ENCODE peak calls at places on chromosomes 4 and X, in five cellular contexts. N, W, L, I and Z are unnamed samples.

GRCh38 chr4:69760455-69760854 is at the start of gene SULT1B1:
- DNase-seq in N (no peak), W (no peak), L (no peak), I (no peak), Z (no peak)

GRCh38 chrX:110167952-110168451 is 149.9 kb downstream of the AMMECR1 start:
- DNase-seq in N (peak), W (peak), L (no peak), I (peak), Z (no peak)

GRCh38 chrX:24026403-24026801 is 584 bp downstream of the KLHL15 start:
- DNase-seq in N (no peak), W (no peak), L (no peak), I (no peak), Z (no peak)

GRCh38 chrX:9662148-9662547 is 103.5 kb downstream of the GPR143 start:
- DNase-seq in N (no peak), W (no peak), L (no peak), I (no peak), Z (no peak)

GRCh38 chrX:22041931-22042530 is 9.9 kb downstream of the PHEX start:
- DNase-seq in N (no peak), W (no peak), L (no peak), I (no peak), Z (no peak)

GRCh38 chr4:10612476-10612875 is 72.1 kb downstream of the CLNK start:
- DNase-seq in N (no peak), W (no peak), L (no peak), I (no peak), Z (no peak)

GRCh38 chr4:172666711-172667368 is 501.8 kb upstream of the GALNT7 start:
- DNase-seq in N (no peak), W (no peak), L (no peak), I (no peak), Z (no peak)

GRCh38 chr4:184506527-184507121 is 32.3 kb upstream of the IRF2 start:
- DNase-seq in N (peak), W (peak), L (no peak), I (no peak), Z (peak)

GRCh38 chrX:111165902-111166301 is 69.9 kb downstream of the PAK3 start:
- DNase-seq in N (no peak), W (no peak), L (no peak), I (no peak), Z (no peak)

GRCh38 chr4:169142390-169142789 is 128.4 kb downstream of the SH3RF1 start:
- DNase-seq in N (no peak), W (no peak), L (no peak), I (no peak), Z (no peak)

GRCh38 chr4:7150083-7150635 is 42.2 kb upstream of the SORCS2 start:
- DNase-seq in N (no peak), W (no peak), L (no peak), I (no peak), Z (no peak)

GRCh38 chr4:41142946-41143720 is 71.2 kb downstream of the APBB2 start:
- DNase-seq in N (no peak), W (no peak), L (peak), I (no peak), Z (no peak)

GRCh38 chr4:76293705-76294274 is 12.7 kb upstream of the STBD1 start:
- DNase-seq in N (no peak), W (no peak), L (no peak), I (no peak), Z (no peak)

GRCh38 chr4:31104596-31104995 is 384.4 kb downstream of the PCDH7 start:
- DNase-seq in N (no peak), W (no peak), L (no peak), I (no peak), Z (no peak)

GRCh38 chr4:166435449-166435848 is 562.4 kb downstream of the TLL1 start:
- DNase-seq in N (no peak), W (no peak), L (no peak), I (no peak), Z (no peak)

GRCh38 chr4:138053601-138054322 is 188.4 kb downstream of the SLC7A11 start:
- DNase-seq in N (no peak), W (no peak), L (no peak), I (no peak), Z (no peak)

GRCh38 chrX:87517571-87518141 is at the start of gene KLHL4:
- DNase-seq in N (no peak), W (no peak), L (peak), I (peak), Z (peak)

GRCh38 chr4:1898007-1898406 is 26.8 kb downstream of the NSD2 start:
- DNase-seq in N (no peak), W (no peak), L (no peak), I (no peak), Z (no peak)

GRCh38 chr4:65665951-65666523 is 4.3 kb downstream of the EPHA5 start:
- DNase-seq in N (no peak), W (no peak), L (no peak), I (no peak), Z (no peak)

GRCh38 chr4:20313237-20314030 is 61.7 kb downstream of the SLIT2 start:
- DNase-seq in N (no peak), W (no peak), L (no peak), I (peak), Z (no peak)

GRCh38 chrX:63513825-63514574 is 162.9 kb upstream of the SPIN4 start:
- DNase-seq in N (no peak), W (no peak), L (peak), I (no peak), Z (no peak)

GRCh38 chrX:107775734-107776511 is at the start of gene TSC22D3:
- DNase-seq in N (peak), W (peak), L (peak), I (peak), Z (peak)

GRCh38 chrX:42422961-42423360 is 355.0 kb downstream of the PPP1R2C start:
- DNase-seq in N (no peak), W (no peak), L (no peak), I (no peak), Z (no peak)

GRCh38 chrX:140766024-140766611 is 56.6 kb downstream of the LINC00632 start:
- DNase-seq in N (peak), W (peak), L (peak), I (peak), Z (peak)

GRCh38 chrX:153924149-153924861 is 1.8 kb downstream of the ARHGAP4 start:
- DNase-seq in N (no peak), W (peak), L (no peak), I (no peak), Z (no peak)

GRCh38 chrX:17500145-17500579 is 125.2 kb downstream of the NHS start:
- DNase-seq in N (no peak), W (no peak), L (no peak), I (no peak), Z (no peak)

GRCh38 chrX:66015152-66015827 is 24.6 kb downstream of the VSIG4 start:
- DNase-seq in N (peak), W (peak), L (peak), I (no peak), Z (no peak)

GRCh38 chr4:8439914-8440490 is 521 bp downstream of the ACOX3 start:
- DNase-seq in N (no peak), W (no peak), L (no peak), I (no peak), Z (no peak)

GRCh38 chr4:70802923-70803605 is 36.6 kb downstream of the GRSF1 start:
- DNase-seq in N (no peak), W (no peak), L (no peak), I (no peak), Z (no peak)

GRCh38 chr4:80740375-80740774 is 290.1 kb upstream of the BMP3 start:
- DNase-seq in N (no peak), W (no peak), L (no peak), I (no peak), Z (no peak)

GRCh38 chr4:15575951-15576350 is 79.2 kb downstream of the FBXL5 start:
- DNase-seq in N (no peak), W (no peak), L (no peak), I (no peak), Z (no peak)

GRCh38 chrX:47514553-47515235 is 31.7 kb upstream of the ZNF41 start:
- DNase-seq in N (no peak), W (no peak), L (no peak), I (no peak), Z (no peak)

GRCh38 chr4:183987987-183988392 is 82.9 kb downstream of the STOX2 start:
- DNase-seq in N (peak), W (no peak), L (peak), I (peak), Z (peak)